ENCODE peak calls at places on chromosomes 7 and 10, in five cellular contexts. C is mesenchymal stem cell, M is H1, Y is neuronal stem cell, H is IMR-90. V is an unnamed sample.
A peak's percentile ranks its signal among the peaks of the same experiment; 100 is the strongest.

GRCh38 chr7:28507538-28508282 is 95.4 kb downstream of the CREB5 start:
- DNase-seq in C (no peak), H (no peak), M (no peak), Y (no peak), V (no peak)

GRCh38 chr7:77698042-77698625 is 1.9 kb downstream of the RSBN1L start:
- DNase-seq in Y (no peak), H (no peak), M (no peak), C (no peak), V (no peak)

GRCh38 chr7:140697447-140698143 is 1.1 kb downstream of the NDUFB2 start:
- DNase-seq in M (peak; percentile 54), Y (no peak), H (peak; percentile 64), C (peak; percentile 77), V (no peak)

GRCh38 chr7:92717982-92718716 is 118.2 kb downstream of the CDK6 start:
- DNase-seq in H (peak; percentile 57), C (peak; percentile 38), M (no peak), Y (no peak), V (no peak)

GRCh38 chr10:63753807-63754206 is 232.6 kb downstream of the REEP3 start:
- DNase-seq in Y (no peak), C (no peak), M (no peak), H (no peak), V (no peak)

GRCh38 chr10:10564081-10564480 is 453.6 kb upstream of the CELF2 start:
- DNase-seq in H (no peak), C (peak; percentile 7), M (no peak), Y (peak; percentile 65), V (peak; percentile 81)

GRCh38 chr7:37310322-37311080 is 138.2 kb downstream of the ELMO1 start:
- DNase-seq in Y (no peak), C (no peak), M (no peak), H (no peak), V (no peak)

GRCh38 chr10:132142396-132143161 is 44.2 kb upstream of the DPYSL4 start:
- DNase-seq in H (no peak), M (peak; percentile 86), C (peak; percentile 6), Y (peak; percentile 30), V (peak; percentile 44)

GRCh38 chr7:923108-924041 is 31.1 kb downstream of the ADAP1 start:
- DNase-seq in H (peak; percentile 47), Y (no peak), C (peak; percentile 80), M (peak; percentile 51), V (peak; percentile 48)

GRCh38 chr7:30084195-30084594 is 50.6 kb upstream of the MTURN start:
- DNase-seq in Y (no peak), M (no peak), H (no peak), C (no peak), V (no peak)

GRCh38 chr10:29305031-29305335 is 16.1 kb downstream of the LYZL1 start:
- DNase-seq in H (no peak), C (no peak), M (no peak), Y (no peak), V (no peak)

GRCh38 chr10:5460468-5461200 is 38.7 kb downstream of the CALML5 start:
- DNase-seq in Y (no peak), M (no peak), H (no peak), C (no peak), V (no peak)

GRCh38 chr10:5461201-5461585 is 38.2 kb downstream of the CALML5 start:
- DNase-seq in C (no peak), H (no peak), M (no peak), Y (no peak), V (no peak)

GRCh38 chr10:5462841-5463293 is 36.5 kb downstream of the CALML5 start:
- DNase-seq in Y (no peak), H (no peak), C (no peak), M (no peak), V (no peak)

GRCh38 chr10:5464521-5464920 is 34.8 kb downstream of the CALML5 start:
- DNase-seq in H (no peak), M (no peak), C (no peak), Y (no peak), V (peak; percentile 64)

GRCh38 chr10:5461914-5462840 is 37.2 kb downstream of the CALML5 start:
- DNase-seq in C (no peak), M (peak; percentile 46), Y (no peak), H (peak; percentile 35), V (peak; percentile 61)
- H2AK5ac ChIP-seq in C (peak overlapping the region; percentile 9), M (no peak overlapping the region), Y (no peak overlapping the region), H (peak overlapping the region; percentile 55), V (no peak overlapping the region)

DNA sequence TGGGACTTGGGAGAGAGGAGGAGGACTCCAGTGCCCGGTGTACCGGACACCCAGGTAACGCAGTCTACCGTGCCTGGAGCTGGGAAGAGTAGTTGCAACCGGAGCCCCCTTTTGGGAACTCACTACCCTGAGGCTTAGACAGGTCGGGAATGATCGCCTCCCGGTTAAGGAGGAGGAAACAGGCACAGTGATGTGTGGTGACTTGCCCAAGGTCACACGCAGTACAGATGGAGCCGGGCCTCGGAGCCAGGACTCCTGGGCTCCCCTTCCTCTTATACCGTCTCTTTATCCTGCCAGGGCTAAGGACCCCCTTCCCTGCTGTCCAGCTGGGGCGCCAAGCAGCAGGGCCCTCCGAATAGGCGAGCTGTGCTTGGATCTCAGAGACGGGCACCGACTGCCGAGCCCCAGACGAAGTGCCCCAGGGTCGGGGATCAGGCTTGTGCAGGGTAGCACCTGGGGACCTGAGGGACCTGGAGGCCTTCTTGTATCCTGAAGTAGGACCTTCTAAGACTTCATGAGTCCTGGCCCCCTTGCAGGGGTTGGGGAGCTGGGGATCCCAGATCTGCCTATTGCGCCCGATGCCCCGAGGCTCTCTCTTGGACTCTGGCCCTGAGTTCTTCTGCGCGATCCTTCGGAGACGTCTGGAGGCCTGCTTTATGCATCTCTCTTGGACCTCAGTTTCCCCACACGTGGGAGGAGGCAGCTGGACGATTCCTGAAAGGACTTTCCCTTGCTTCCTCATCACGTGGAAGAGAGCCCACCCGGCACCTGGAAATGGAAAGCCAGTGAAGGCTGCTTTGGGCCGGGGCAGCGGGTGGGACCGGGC is 767 bp upstream of the CYP26A1 start:
- DNase-seq in Y (no peak), M (no peak), C (no peak), H (no peak), V (no peak)
- H3K4me3 ChIP-seq in Y (no peak overlapping the region), M (peak overlapping the region; percentile 66), C (no peak overlapping the region), H (no peak overlapping the region), V (peak overlapping the region; percentile 43)

GRCh38 chr7:47635091-47636090 is 53.5 kb upstream of the TNS3 start:
- DNase-seq in Y (no peak), M (peak; percentile 68), C (no peak), H (no peak), V (peak; percentile 52)

GRCh38 chr7:47634273-47634672 is 52.4 kb upstream of the TNS3 start:
- DNase-seq in Y (no peak), H (peak; percentile 78), C (no peak), M (no peak), V (no peak)

GRCh38 chr7:47636111-47636692 is 54.3 kb upstream of the TNS3 start:
- DNase-seq in H (no peak), C (no peak), M (no peak), Y (no peak), V (no peak)

GRCh38 chr7:47638679-47639306 is 56.9 kb upstream of the TNS3 start:
- DNase-seq in M (no peak), C (no peak), H (peak; percentile 69), Y (no peak), V (no peak)

DNA sequence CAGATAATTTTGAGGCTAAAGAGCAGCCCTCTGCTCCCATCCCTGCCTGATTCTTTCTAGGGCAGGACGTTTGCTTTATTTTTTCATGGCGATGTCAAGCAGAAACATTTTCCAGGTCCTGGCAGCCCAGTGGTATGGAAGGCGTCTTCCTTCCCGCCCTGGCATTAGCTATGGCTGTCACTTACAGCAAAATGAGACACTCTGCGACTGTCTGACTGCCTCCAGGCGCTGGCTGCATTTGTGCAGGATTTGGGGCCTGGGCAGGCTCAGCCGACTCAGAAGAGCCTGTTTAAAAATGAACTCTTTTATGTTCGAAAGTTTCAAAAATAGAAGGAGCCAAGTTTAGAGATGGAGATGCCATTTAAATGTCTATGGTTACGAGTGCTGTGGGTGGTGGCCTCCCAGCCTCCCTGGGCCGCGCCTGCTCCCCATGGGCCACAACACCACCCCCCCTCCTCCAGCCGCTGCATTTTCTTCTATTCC is 54.8 kb upstream of the TNS3 start:
- DNase-seq in H (no peak), C (no peak), Y (no peak), M (no peak), V (no peak)
- H3K9ac ChIP-seq in H (no peak overlapping the region), C (no peak overlapping the region), Y (no peak overlapping the region), M (no peak overlapping the region), V (no peak overlapping the region)

GRCh38 chr10:5550250-5550545 is 25.4 kb downstream of the CALML3 start:
- DNase-seq in M (no peak), H (no peak), Y (no peak), C (no peak), V (no peak)

GRCh38 chr10:5553400-5554170 is 28.8 kb downstream of the CALML3 start:
- DNase-seq in H (no peak), M (no peak), Y (no peak), C (no peak), V (no peak)

GRCh38 chr10:5552376-5553321 is 27.9 kb downstream of the CALML3 start:
- DNase-seq in H (no peak), C (no peak), M (no peak), Y (no peak), V (no peak)

GRCh38 chr10:5550621-5551530 is 26.1 kb downstream of the CALML3 start:
- DNase-seq in M (no peak), H (peak; percentile 53), Y (no peak), C (peak; percentile 73), V (no peak)

GRCh38 chr10:5551531-5552375 is 27.0 kb downstream of the CALML3 start:
- DNase-seq in M (no peak), Y (no peak), H (peak; percentile 47), C (peak; percentile 70), V (no peak)
- H2AK5ac ChIP-seq in M (no peak overlapping the region), Y (peak overlapping the region; percentile 26), H (peak overlapping the region; percentile 87), C (peak overlapping the region; percentile 66), V (no peak overlapping the region)

GRCh38 chr7:106774768-106775551 is 90.1 kb upstream of the PIK3CG start:
- DNase-seq in Y (no peak), C (peak; percentile 93), H (peak; percentile 27), M (no peak), V (peak; percentile 82)
- H3K4me3 ChIP-seq in Y (no peak overlapping the region), C (no peak overlapping the region), H (peak overlapping the region; percentile 35), M (no peak overlapping the region), V (no peak overlapping the region)

GRCh38 chr7:13742126-13742525 is 247.3 kb downstream of the ETV1 start:
- DNase-seq in Y (no peak), C (peak; percentile 72), M (no peak), H (peak; percentile 28), V (peak; percentile 89)
- H3K9ac ChIP-seq in Y (no peak overlapping the region), C (no peak overlapping the region), M (no peak overlapping the region), H (no peak overlapping the region), V (no peak overlapping the region)

DNA sequence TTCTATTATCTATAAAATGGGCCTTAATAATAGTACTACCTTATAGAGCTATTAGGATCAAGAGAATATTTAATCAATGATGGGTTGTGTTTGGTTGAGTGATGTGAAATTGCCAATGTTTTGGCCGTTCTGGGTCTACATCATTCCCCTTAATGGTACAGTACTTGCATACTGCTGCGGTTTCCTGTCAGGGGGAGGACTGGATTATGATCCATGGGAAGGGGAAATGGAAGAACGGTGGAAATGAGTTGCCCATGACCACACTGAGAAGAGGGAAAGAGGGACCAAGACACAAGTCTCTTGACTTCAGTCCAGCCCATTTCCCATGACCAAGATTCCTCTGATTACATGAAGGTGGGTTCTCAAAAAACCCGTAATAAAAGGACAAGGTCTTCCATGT is 999 bp upstream of the MRPS24 start:
- DNase-seq in C (no peak), Y (no peak), H (no peak), M (no peak), V (no peak)
- H2AK5ac ChIP-seq in C (no peak overlapping the region), Y (no peak overlapping the region), H (peak overlapping the region; percentile 100), M (no peak overlapping the region), V (no peak overlapping the region)